ENCODE peak calls at places on chromosomes 4 and X, in ten cellular contexts. One of them, this sample, is unnamed.

GRCh38 chr4:65918217-65918616 is 247.9 kb upstream of the EPHA5 start:
- DNase-seq in NCI-H345: peak; percentile 29
- DNase-seq in stimulated activated CD4-positive, alpha-beta T cell treated with anti-CD3 and anti-CD28 coated beads, TNF-alpha, amount 100 ng/mL, for 48 hours: no peak
- DNase-seq in activated CD8-positive, alpha-beta T cell treated with anti-CD3 and anti-CD28 coated beads, Interleukin-2, amount 10 ng/mL, durations not matched to agents 7 days and 5 days: no peak
- DNase-seq in cerebellar cortex: no peak
- DNase-seq in M059J: peak; percentile 7
- DNase-seq in naive thymus-derived CD4-positive, alpha-beta T cell: no peak
- DNase-seq in D721Med: no peak
- DNase-seq in activated naive CD4-positive, alpha-beta T cell treated with anti-CD3 and anti-CD28 coated beads, Interleukin-2, amount 10 ng/mL, durations not matched to agents 7 days and 5 days: no peak
- DNase-seq in GM20000: no peak
- DNase-seq in this sample: no peak

GRCh38 chrX:13662537-13662841 is 9.5 kb downstream of the TCEANC start:
- DNase-seq in naive thymus-derived CD4-positive, alpha-beta T cell: no peak
- DNase-seq in cerebellar cortex: no peak
- DNase-seq in activated naive CD4-positive, alpha-beta T cell treated with anti-CD3 and anti-CD28 coated beads, Interleukin-2, amount 10 ng/mL, durations not matched to agents 7 days and 5 days: no peak
- DNase-seq in stimulated activated CD4-positive, alpha-beta T cell treated with anti-CD3 and anti-CD28 coated beads, TNF-alpha, amount 100 ng/mL, for 48 hours: no peak
- DNase-seq in D721Med: no peak
- DNase-seq in M059J: no peak
- DNase-seq in activated CD8-positive, alpha-beta T cell treated with anti-CD3 and anti-CD28 coated beads, Interleukin-2, amount 10 ng/mL, durations not matched to agents 7 days and 5 days: no peak
- DNase-seq in GM20000: no peak
- DNase-seq in NCI-H345: no peak
- DNase-seq in this sample: no peak

GRCh38 chrX:20418379-20418778 is 151.7 kb upstream of the RPS6KA3 start:
- DNase-seq in stimulated activated CD4-positive, alpha-beta T cell treated with anti-CD3 and anti-CD28 coated beads, TNF-alpha, amount 100 ng/mL, for 48 hours: no peak
- DNase-seq in M059J: no peak
- DNase-seq in cerebellar cortex: no peak
- DNase-seq in naive thymus-derived CD4-positive, alpha-beta T cell: no peak
- DNase-seq in activated naive CD4-positive, alpha-beta T cell treated with anti-CD3 and anti-CD28 coated beads, Interleukin-2, amount 10 ng/mL, durations not matched to agents 7 days and 5 days: no peak
- DNase-seq in GM20000: peak; percentile 5
- DNase-seq in activated CD8-positive, alpha-beta T cell treated with anti-CD3 and anti-CD28 coated beads, Interleukin-2, amount 10 ng/mL, durations not matched to agents 7 days and 5 days: no peak
- DNase-seq in NCI-H345: no peak
- DNase-seq in D721Med: no peak
- DNase-seq in this sample: no peak

GRCh38 chr4:112514449-112515277 is 1.3 kb downstream of the NEUROG2 start:
- DNase-seq in GM20000: peak; percentile 70
- DNase-seq in cerebellar cortex: no peak
- DNase-seq in stimulated activated CD4-positive, alpha-beta T cell treated with anti-CD3 and anti-CD28 coated beads, TNF-alpha, amount 100 ng/mL, for 48 hours: no peak
- DNase-seq in naive thymus-derived CD4-positive, alpha-beta T cell: no peak
- DNase-seq in M059J: peak; percentile 19
- DNase-seq in NCI-H345: peak; percentile 19
- DNase-seq in D721Med: no peak
- DNase-seq in activated naive CD4-positive, alpha-beta T cell treated with anti-CD3 and anti-CD28 coated beads, Interleukin-2, amount 10 ng/mL, durations not matched to agents 7 days and 5 days: peak; percentile 34
- DNase-seq in activated CD8-positive, alpha-beta T cell treated with anti-CD3 and anti-CD28 coated beads, Interleukin-2, amount 10 ng/mL, durations not matched to agents 7 days and 5 days: peak; percentile 36
- DNase-seq in this sample: no peak

GRCh38 chr4:2183394-2183793 is 58.5 kb downstream of the HAUS3 start:
- DNase-seq in activated CD8-positive, alpha-beta T cell treated with anti-CD3 and anti-CD28 coated beads, Interleukin-2, amount 10 ng/mL, durations not matched to agents 7 days and 5 days: no peak
- DNase-seq in stimulated activated CD4-positive, alpha-beta T cell treated with anti-CD3 and anti-CD28 coated beads, TNF-alpha, amount 100 ng/mL, for 48 hours: no peak
- DNase-seq in GM20000: no peak
- DNase-seq in M059J: no peak
- DNase-seq in NCI-H345: no peak
- DNase-seq in D721Med: no peak
- DNase-seq in naive thymus-derived CD4-positive, alpha-beta T cell: no peak
- DNase-seq in activated naive CD4-positive, alpha-beta T cell treated with anti-CD3 and anti-CD28 coated beads, Interleukin-2, amount 10 ng/mL, durations not matched to agents 7 days and 5 days: no peak
- DNase-seq in cerebellar cortex: no peak
- DNase-seq in this sample: no peak

GRCh38 chrX:107701493-107702121 is 73.3 kb downstream of the PRPS1 start:
- DNase-seq in activated naive CD4-positive, alpha-beta T cell treated with anti-CD3 and anti-CD28 coated beads, Interleukin-2, amount 10 ng/mL, durations not matched to agents 7 days and 5 days: no peak
- DNase-seq in NCI-H345: no peak
- DNase-seq in naive thymus-derived CD4-positive, alpha-beta T cell: no peak
- DNase-seq in M059J: no peak
- DNase-seq in activated CD8-positive, alpha-beta T cell treated with anti-CD3 and anti-CD28 coated beads, Interleukin-2, amount 10 ng/mL, durations not matched to agents 7 days and 5 days: no peak
- DNase-seq in cerebellar cortex: no peak
- DNase-seq in stimulated activated CD4-positive, alpha-beta T cell treated with anti-CD3 and anti-CD28 coated beads, TNF-alpha, amount 100 ng/mL, for 48 hours: no peak
- DNase-seq in GM20000: no peak
- DNase-seq in D721Med: no peak
- DNase-seq in this sample: peak; percentile 26

GRCh38 chr4:159283697-159284492 is 181.0 kb downstream of the RAPGEF2 start:
- DNase-seq in D721Med: no peak
- DNase-seq in NCI-H345: no peak
- DNase-seq in M059J: peak; percentile 77
- DNase-seq in cerebellar cortex: no peak
- DNase-seq in GM20000: no peak
- DNase-seq in activated CD8-positive, alpha-beta T cell treated with anti-CD3 and anti-CD28 coated beads, Interleukin-2, amount 10 ng/mL, durations not matched to agents 7 days and 5 days: no peak
- DNase-seq in naive thymus-derived CD4-positive, alpha-beta T cell: no peak
- DNase-seq in stimulated activated CD4-positive, alpha-beta T cell treated with anti-CD3 and anti-CD28 coated beads, TNF-alpha, amount 100 ng/mL, for 48 hours: no peak
- DNase-seq in activated naive CD4-positive, alpha-beta T cell treated with anti-CD3 and anti-CD28 coated beads, Interleukin-2, amount 10 ng/mL, durations not matched to agents 7 days and 5 days: no peak
- DNase-seq in this sample: no peak

GRCh38 chr4:173167793-173168395 is 717 bp upstream of the GALNT7 start:
- DNase-seq in D721Med: no peak
- DNase-seq in activated CD8-positive, alpha-beta T cell treated with anti-CD3 and anti-CD28 coated beads, Interleukin-2, amount 10 ng/mL, durations not matched to agents 7 days and 5 days: peak; percentile 39
- DNase-seq in M059J: peak; percentile 45
- DNase-seq in cerebellar cortex: peak; percentile 60
- DNase-seq in GM20000: peak; percentile 43
- DNase-seq in activated naive CD4-positive, alpha-beta T cell treated with anti-CD3 and anti-CD28 coated beads, Interleukin-2, amount 10 ng/mL, durations not matched to agents 7 days and 5 days: peak; percentile 49
- DNase-seq in naive thymus-derived CD4-positive, alpha-beta T cell: peak; percentile 16
- DNase-seq in stimulated activated CD4-positive, alpha-beta T cell treated with anti-CD3 and anti-CD28 coated beads, TNF-alpha, amount 100 ng/mL, for 48 hours: no peak
- DNase-seq in NCI-H345: peak; percentile 29
- DNase-seq in this sample: no peak

GRCh38 chr4:21848001-21848400 is 100.6 kb downstream of the KCNIP4 start:
- DNase-seq in activated CD8-positive, alpha-beta T cell treated with anti-CD3 and anti-CD28 coated beads, Interleukin-2, amount 10 ng/mL, durations not matched to agents 7 days and 5 days: no peak
- DNase-seq in GM20000: no peak
- DNase-seq in activated naive CD4-positive, alpha-beta T cell treated with anti-CD3 and anti-CD28 coated beads, Interleukin-2, amount 10 ng/mL, durations not matched to agents 7 days and 5 days: no peak
- DNase-seq in naive thymus-derived CD4-positive, alpha-beta T cell: no peak
- DNase-seq in M059J: no peak
- DNase-seq in stimulated activated CD4-positive, alpha-beta T cell treated with anti-CD3 and anti-CD28 coated beads, TNF-alpha, amount 100 ng/mL, for 48 hours: no peak
- DNase-seq in D721Med: no peak
- DNase-seq in cerebellar cortex: peak; percentile 40
- DNase-seq in NCI-H345: no peak
- DNase-seq in this sample: no peak

GRCh38 chr4:26140150-26140898 is 180.5 kb upstream of the RBPJ start:
- DNase-seq in NCI-H345: no peak
- DNase-seq in M059J: peak; percentile 93
- DNase-seq in cerebellar cortex: peak; percentile 27
- DNase-seq in GM20000: no peak
- DNase-seq in naive thymus-derived CD4-positive, alpha-beta T cell: no peak
- DNase-seq in activated CD8-positive, alpha-beta T cell treated with anti-CD3 and anti-CD28 coated beads, Interleukin-2, amount 10 ng/mL, durations not matched to agents 7 days and 5 days: no peak
- DNase-seq in stimulated activated CD4-positive, alpha-beta T cell treated with anti-CD3 and anti-CD28 coated beads, TNF-alpha, amount 100 ng/mL, for 48 hours: no peak
- DNase-seq in D721Med: no peak
- DNase-seq in activated naive CD4-positive, alpha-beta T cell treated with anti-CD3 and anti-CD28 coated beads, Interleukin-2, amount 10 ng/mL, durations not matched to agents 7 days and 5 days: no peak
- DNase-seq in this sample: no peak

GRCh38 chr4:20127626-20128025 is 124.1 kb upstream of the SLIT2 start:
- DNase-seq in GM20000: no peak
- DNase-seq in M059J: no peak
- DNase-seq in D721Med: no peak
- DNase-seq in NCI-H345: no peak
- DNase-seq in naive thymus-derived CD4-positive, alpha-beta T cell: no peak
- DNase-seq in stimulated activated CD4-positive, alpha-beta T cell treated with anti-CD3 and anti-CD28 coated beads, TNF-alpha, amount 100 ng/mL, for 48 hours: no peak
- DNase-seq in activated naive CD4-positive, alpha-beta T cell treated with anti-CD3 and anti-CD28 coated beads, Interleukin-2, amount 10 ng/mL, durations not matched to agents 7 days and 5 days: no peak
- DNase-seq in activated CD8-positive, alpha-beta T cell treated with anti-CD3 and anti-CD28 coated beads, Interleukin-2, amount 10 ng/mL, durations not matched to agents 7 days and 5 days: no peak
- DNase-seq in cerebellar cortex: no peak
- DNase-seq in this sample: no peak

This sample was measured in cardiac septum.